ENCODE peak calls at places on chromosomes 5 and 9, in four cellular contexts. One of them, this sample, is unnamed.

GRCh38 chr5:129541648-129542251 is 81.7 kb downstream of the ADAMTS19 start:
- DNase-seq in body of pancreas: no peak
- DNase-seq in heart left ventricle: no peak
- DNase-seq in stomach: no peak
- DNase-seq in this sample: no peak

GRCh38 chr5:17182966-17183365 is 34.5 kb upstream of the BASP1 start:
- DNase-seq in body of pancreas: no peak
- DNase-seq in heart left ventricle: no peak
- DNase-seq in stomach: no peak
- DNase-seq in this sample: no peak

GRCh38 chr9:138006576-138007233 is 129.1 kb downstream of the CACNA1B start:
- DNase-seq in body of pancreas: no peak
- DNase-seq in heart left ventricle: peak; percentile 37
- DNase-seq in stomach: peak; percentile 19
- DNase-seq in this sample: no peak

GRCh38 chr9:1869843-1870242 is 145.3 kb upstream of the SMARCA2 start:
- DNase-seq in body of pancreas: no peak
- DNase-seq in heart left ventricle: no peak
- DNase-seq in stomach: no peak
- DNase-seq in this sample: no peak

GRCh38 chr5:149151717-149152116 is 10.4 kb downstream of the ABLIM3 start:
- DNase-seq in body of pancreas: no peak
- DNase-seq in heart left ventricle: no peak
- DNase-seq in stomach: no peak
- DNase-seq in this sample: no peak

GRCh38 chr5:160357861-160358411 is 12.5 kb downstream of the C1QTNF2 start:
- DNase-seq in body of pancreas: no peak
- DNase-seq in heart left ventricle: no peak
- DNase-seq in stomach: no peak
- DNase-seq in this sample: peak; percentile 31

GRCh38 chr9:94937214-94937903 is 210.9 kb downstream of the AOPEP start:
- DNase-seq in body of pancreas: no peak
- DNase-seq in heart left ventricle: no peak
- DNase-seq in stomach: no peak
- DNase-seq in this sample: no peak

GRCh38 chr5:133662578-133662977 is 50.2 kb upstream of the FSTL4 start:
- DNase-seq in body of pancreas: peak; percentile 7
- DNase-seq in heart left ventricle: no peak
- DNase-seq in stomach: no peak
- DNase-seq in this sample: no peak

GRCh38 chr5:154271466-154271865 is 80.9 kb downstream of the GALNT10 start:
- DNase-seq in body of pancreas: no peak
- DNase-seq in heart left ventricle: no peak
- DNase-seq in stomach: no peak
- DNase-seq in this sample: no peak

GRCh38 chr5:152532714-152533113 is 127.6 kb upstream of the NMUR2 start:
- DNase-seq in body of pancreas: no peak
- DNase-seq in heart left ventricle: no peak
- DNase-seq in stomach: no peak
- DNase-seq in this sample: no peak
- TF ChIP-seq CTCF in body of pancreas: peak; percentile 69
- TF ChIP-seq CTCF in heart left ventricle: peak; percentile 32
- TF ChIP-seq CTCF in stomach: no peak
- TF ChIP-seq CTCF in this sample: no peak

GRCh38 chr5:150510460-150511263 is 2.7 kb downstream of the NDST1 start:
- DNase-seq in body of pancreas: peak; percentile 86
- DNase-seq in heart left ventricle: no peak
- DNase-seq in stomach: peak; percentile 80
- DNase-seq in this sample: no peak

GRCh38 chr5:150509992-150510391 is 2.1 kb downstream of the NDST1 start:
- DNase-seq in body of pancreas: no peak
- DNase-seq in heart left ventricle: no peak
- DNase-seq in stomach: no peak
- DNase-seq in this sample: no peak

GRCh38 chr5:150508021-150508640 is at the start of gene NDST1:
- DNase-seq in body of pancreas: peak; percentile 81
- DNase-seq in heart left ventricle: no peak
- DNase-seq in stomach: no peak
- DNase-seq in this sample: no peak

GRCh38 chr5:150507283-150508020 is 479 bp upstream of the NDST1 start:
- DNase-seq in body of pancreas: peak; percentile 58
- DNase-seq in heart left ventricle: no peak
- DNase-seq in stomach: peak; percentile 40
- DNase-seq in this sample: no peak

DNA sequence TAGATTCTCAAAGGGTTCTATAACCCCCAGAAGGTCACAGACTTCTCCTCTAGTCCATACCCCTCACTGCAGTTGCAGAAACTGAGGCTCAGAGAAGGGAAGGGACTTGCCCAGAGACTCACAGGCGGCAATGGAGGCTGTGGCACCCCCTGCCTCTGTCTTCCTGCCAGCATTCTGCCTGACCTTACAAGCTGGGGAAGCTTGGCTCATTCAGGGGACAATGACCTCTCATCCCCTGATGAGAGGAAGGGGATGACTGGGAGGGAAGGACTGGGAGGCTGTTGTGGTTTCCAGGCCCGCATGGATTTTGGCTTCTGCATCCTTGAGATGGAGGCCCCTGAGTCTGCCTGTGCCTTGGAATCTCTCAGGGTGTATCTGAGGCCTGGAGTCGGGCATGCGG is 897 bp downstream of the NDST1 start:
- DNase-seq in body of pancreas: no peak
- DNase-seq in heart left ventricle: no peak
- DNase-seq in stomach: no peak
- DNase-seq in this sample: no peak
- H3K4me1 ChIP-seq in body of pancreas: peaks cover 100% of the 10 kb centered on the region
- H3K4me1 ChIP-seq in heart left ventricle: peaks cover 95% of the 10 kb centered on the region
- H3K4me1 ChIP-seq in stomach: peaks cover 89% of the 10 kb centered on the region
- H3K4me1 ChIP-seq in this sample: peaks cover 85% of the 10 kb centered on the region

GRCh38 chr9:126217121-126217520 is 109.5 kb upstream of the MVB12B start:
- DNase-seq in body of pancreas: no peak
- DNase-seq in heart left ventricle: no peak
- DNase-seq in stomach: no peak
- DNase-seq in this sample: no peak

GRCh38 chr9:126219717-126220116 is 106.9 kb upstream of the MVB12B start:
- DNase-seq in body of pancreas: no peak
- DNase-seq in heart left ventricle: no peak
- DNase-seq in stomach: no peak
- DNase-seq in this sample: no peak

GRCh38 chr9:126219166-126219565 is 107.5 kb upstream of the MVB12B start:
- DNase-seq in body of pancreas: no peak
- DNase-seq in heart left ventricle: no peak
- DNase-seq in stomach: no peak
- DNase-seq in this sample: no peak

GRCh38 chr9:126218726-126219125 is 107.9 kb upstream of the MVB12B start:
- DNase-seq in body of pancreas: no peak
- DNase-seq in heart left ventricle: no peak
- DNase-seq in stomach: no peak
- DNase-seq in this sample: no peak

GRCh38 chr9:126217797-126218196 is 108.8 kb upstream of the MVB12B start:
- DNase-seq in body of pancreas: no peak
- DNase-seq in heart left ventricle: no peak
- DNase-seq in stomach: no peak
- DNase-seq in this sample: no peak
- TF ChIP-seq POLR2A in body of pancreas: no peak
- TF ChIP-seq POLR2A in heart left ventricle: no peak
- TF ChIP-seq POLR2A in stomach: no peak
- TF ChIP-seq POLR2A in this sample: no peak

DNA sequence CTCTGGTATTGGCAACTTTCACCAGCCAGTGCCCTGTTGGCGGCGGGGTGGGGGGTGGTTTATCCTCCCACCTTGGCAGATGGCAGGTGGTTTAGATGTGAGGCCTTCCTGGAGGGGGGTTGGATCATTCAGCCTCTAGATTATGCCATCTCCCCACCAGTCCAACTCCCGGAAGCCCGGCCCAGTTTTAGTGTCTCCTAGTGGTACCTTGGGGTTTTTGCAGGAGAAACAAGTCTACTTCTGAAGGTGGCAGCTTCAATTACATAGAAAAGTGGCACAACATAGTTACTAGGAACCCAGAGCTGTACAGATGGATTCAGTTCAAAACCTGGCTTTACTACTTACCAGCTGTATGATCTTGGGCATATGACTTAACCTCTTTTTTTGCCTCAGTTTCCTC is 11.3 kb downstream of the PRLR start:
- DNase-seq in body of pancreas: no peak
- DNase-seq in heart left ventricle: no peak
- DNase-seq in stomach: no peak
- DNase-seq in this sample: no peak
- TF ChIP-seq CTCF in body of pancreas: no peak
- TF ChIP-seq CTCF in heart left ventricle: no peak
- TF ChIP-seq CTCF in stomach: no peak
- TF ChIP-seq CTCF in this sample: no peak

GRCh38 chr9:128470560-128470959 is 14.8 kb downstream of the ODF2 start:
- DNase-seq in body of pancreas: no peak
- DNase-seq in heart left ventricle: no peak
- DNase-seq in stomach: no peak
- DNase-seq in this sample: no peak

GRCh38 chr9:128473104-128473503 is 17.3 kb downstream of the ODF2 start:
- DNase-seq in body of pancreas: no peak
- DNase-seq in heart left ventricle: no peak
- DNase-seq in stomach: no peak
- DNase-seq in this sample: no peak

DNA sequence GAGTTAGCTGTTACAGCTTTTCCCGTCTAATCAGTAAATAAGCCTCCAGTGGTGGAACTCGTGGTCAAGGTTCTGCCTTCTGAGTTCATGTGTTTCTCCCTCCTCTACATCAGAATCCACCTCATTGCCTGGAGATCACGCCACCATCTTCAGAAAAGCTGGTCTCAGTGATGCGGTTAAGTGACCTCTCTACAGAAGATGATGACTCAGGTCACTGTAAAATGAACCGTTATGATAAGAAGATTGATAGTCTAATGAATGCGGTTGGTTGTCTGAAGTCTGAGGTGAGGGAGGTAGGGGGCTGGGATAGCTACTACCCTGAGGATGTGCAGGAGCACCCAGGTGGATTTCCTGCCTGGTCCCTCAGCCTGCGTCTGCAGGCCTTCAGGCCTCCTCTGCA is 13.3 kb downstream of the ODF2 start:
- DNase-seq in body of pancreas: no peak
- DNase-seq in heart left ventricle: no peak
- DNase-seq in stomach: no peak
- DNase-seq in this sample: no peak
- H3K4me1 ChIP-seq in body of pancreas: no peaks in the 10 kb centered on the region
- H3K4me1 ChIP-seq in heart left ventricle: no peaks in the 10 kb centered on the region
- H3K4me1 ChIP-seq in stomach: no peaks in the 10 kb centered on the region
- H3K4me1 ChIP-seq in this sample: no peaks in the 10 kb centered on the region

GRCh38 chr5:115169392-115170127 is at the start of gene TRIM36:
- DNase-seq in body of pancreas: peak; percentile 97
- DNase-seq in heart left ventricle: peak; percentile 97
- DNase-seq in stomach: peak; percentile 97
- DNase-seq in this sample: peak; percentile 88
- TF ChIP-seq POLR2A in body of pancreas: peak; percentile 95
- TF ChIP-seq POLR2A in heart left ventricle: peak; percentile 66
- TF ChIP-seq POLR2A in stomach: no peak
- TF ChIP-seq POLR2A in this sample: peak; percentile 79

GRCh38 chr9:109421034-109421700 is 76.9 kb downstream of the PTPN3 start:
- DNase-seq in body of pancreas: no peak
- DNase-seq in heart left ventricle: no peak
- DNase-seq in stomach: no peak
- DNase-seq in this sample: peak; percentile 79
- TF ChIP-seq CTCF in body of pancreas: no peak
- TF ChIP-seq CTCF in heart left ventricle: no peak
- TF ChIP-seq CTCF in stomach: no peak
- TF ChIP-seq CTCF in this sample: no peak

GRCh38 chr5:36950586-36951457 is 74.3 kb downstream of the NIPBL start:
- DNase-seq in body of pancreas: no peak
- DNase-seq in heart left ventricle: no peak
- DNase-seq in stomach: no peak
- DNase-seq in this sample: no peak
- H3K4me1 ChIP-seq in body of pancreas: peaks cover 34% of the 10 kb centered on the region
- H3K4me1 ChIP-seq in heart left ventricle: peaks cover 59% of the 10 kb centered on the region
- H3K4me1 ChIP-seq in stomach: no peaks in the 10 kb centered on the region
- H3K4me1 ChIP-seq in this sample: peaks cover 45% of the 10 kb centered on the region

This sample was measured in gastrocnemius medialis.